ENCODE peak calls at places on chromosomes 16 and 17, in five cellular contexts. One of them, this sample, is unnamed. For H3K27me3, the result is how much of the 10 kb centered on the place peaks cover.

GRCh38 chr17:58470356-58470755 is 17.9 kb downstream of the HSF5 start:
- DNase-seq in H1: no peak
- DNase-seq in K562: no peak
- DNase-seq in HepG2: no peak
- DNase-seq in GM12878: no peak
- DNase-seq in this sample: no peak

GRCh38 chr17:62920300-62920699 is 45.7 kb upstream of the TANC2 start:
- DNase-seq in H1: no peak
- DNase-seq in K562: no peak
- DNase-seq in HepG2: no peak
- DNase-seq in GM12878: no peak
- DNase-seq in this sample: no peak

GRCh38 chr17:75896360-75897075 is at the start of gene TRIM65:
- DNase-seq in H1: no peak
- DNase-seq in K562: peak
- DNase-seq in HepG2: peak
- DNase-seq in GM12878: no peak
- DNase-seq in this sample: no peak

GRCh38 chr16:2675021-2675420 is 7.3 kb upstream of the KCTD5 start:
- DNase-seq in H1: no peak
- DNase-seq in K562: no peak
- DNase-seq in HepG2: no peak
- DNase-seq in GM12878: no peak
- DNase-seq in this sample: no peak

GRCh38 chr17:15287533-15288267 is 22.6 kb upstream of the PMP22 start:
- DNase-seq in H1: no peak
- DNase-seq in K562: no peak
- DNase-seq in HepG2: no peak
- DNase-seq in GM12878: no peak
- DNase-seq in this sample: no peak

GRCh38 chr16:84985079-84986065 is 26.0 kb downstream of the ZDHHC7 start:
- DNase-seq in H1: no peak
- DNase-seq in K562: no peak
- DNase-seq in HepG2: no peak
- DNase-seq in GM12878: no peak
- DNase-seq in this sample: no peak

GRCh38 chr16:62194828-62195227 is 158.6 kb upstream of the CDH8 start:
- DNase-seq in H1: no peak
- DNase-seq in K562: no peak
- DNase-seq in HepG2: no peak
- DNase-seq in GM12878: no peak
- DNase-seq in this sample: no peak

GRCh38 chr16:10597184-10597583 is 16.8 kb upstream of the EMP2 start:
- DNase-seq in H1: no peak
- DNase-seq in K562: no peak
- DNase-seq in HepG2: no peak
- DNase-seq in GM12878: no peak
- DNase-seq in this sample: no peak

GRCh38 chr17:57927048-57927723 is 28.0 kb downstream of the CUEDC1 start:
- DNase-seq in H1: no peak
- DNase-seq in K562: no peak
- DNase-seq in HepG2: no peak
- DNase-seq in GM12878: no peak
- DNase-seq in this sample: no peak

DNA sequence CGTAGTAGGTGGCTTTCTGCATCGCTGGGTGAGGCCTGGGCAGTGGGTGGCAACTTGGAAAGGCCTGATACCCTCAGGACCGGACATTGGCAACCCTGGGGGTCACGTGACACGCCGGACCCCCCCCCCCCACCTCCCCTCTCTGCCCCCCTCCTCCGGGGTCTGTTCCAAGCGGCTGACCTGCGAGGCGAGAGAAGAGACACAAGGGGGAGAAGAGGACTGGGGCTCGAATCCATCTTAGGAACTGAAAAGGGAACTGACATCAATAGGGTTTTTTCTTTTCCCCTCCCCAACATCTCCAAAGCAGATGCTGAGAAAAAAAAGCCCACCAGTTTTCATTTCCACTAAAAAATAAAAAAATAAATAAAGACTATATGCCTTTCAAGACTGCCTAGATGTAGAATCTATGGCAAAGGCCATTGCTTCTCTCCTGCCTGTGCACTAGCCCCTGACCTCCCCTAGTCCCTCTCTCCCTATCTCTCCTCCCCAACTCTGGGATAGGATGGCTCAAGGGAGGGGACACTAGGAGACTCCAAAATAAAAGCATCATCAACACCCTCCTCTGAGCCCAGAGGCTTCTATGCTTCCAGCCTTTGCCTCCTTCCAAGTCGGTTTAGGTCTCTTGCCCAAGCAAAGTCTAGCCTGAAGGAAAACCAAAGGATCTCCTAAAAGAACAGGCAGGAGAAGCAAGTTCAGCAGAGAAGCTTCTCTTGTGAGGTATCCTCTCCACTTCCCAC is 7.7 kb upstream of the HOXB2 start:
- DNase-seq in H1: no peak
- DNase-seq in K562: no peak
- DNase-seq in HepG2: no peak
- DNase-seq in GM12878: no peak
- DNase-seq in this sample: no peak
- H3K27me3 ChIP-seq in H1: half or more
- H3K27me3 ChIP-seq in K562: under half
- H3K27me3 ChIP-seq in HepG2: under half
- H3K27me3 ChIP-seq in GM12878: under half
- H3K27me3 ChIP-seq in this sample: under half

DNA sequence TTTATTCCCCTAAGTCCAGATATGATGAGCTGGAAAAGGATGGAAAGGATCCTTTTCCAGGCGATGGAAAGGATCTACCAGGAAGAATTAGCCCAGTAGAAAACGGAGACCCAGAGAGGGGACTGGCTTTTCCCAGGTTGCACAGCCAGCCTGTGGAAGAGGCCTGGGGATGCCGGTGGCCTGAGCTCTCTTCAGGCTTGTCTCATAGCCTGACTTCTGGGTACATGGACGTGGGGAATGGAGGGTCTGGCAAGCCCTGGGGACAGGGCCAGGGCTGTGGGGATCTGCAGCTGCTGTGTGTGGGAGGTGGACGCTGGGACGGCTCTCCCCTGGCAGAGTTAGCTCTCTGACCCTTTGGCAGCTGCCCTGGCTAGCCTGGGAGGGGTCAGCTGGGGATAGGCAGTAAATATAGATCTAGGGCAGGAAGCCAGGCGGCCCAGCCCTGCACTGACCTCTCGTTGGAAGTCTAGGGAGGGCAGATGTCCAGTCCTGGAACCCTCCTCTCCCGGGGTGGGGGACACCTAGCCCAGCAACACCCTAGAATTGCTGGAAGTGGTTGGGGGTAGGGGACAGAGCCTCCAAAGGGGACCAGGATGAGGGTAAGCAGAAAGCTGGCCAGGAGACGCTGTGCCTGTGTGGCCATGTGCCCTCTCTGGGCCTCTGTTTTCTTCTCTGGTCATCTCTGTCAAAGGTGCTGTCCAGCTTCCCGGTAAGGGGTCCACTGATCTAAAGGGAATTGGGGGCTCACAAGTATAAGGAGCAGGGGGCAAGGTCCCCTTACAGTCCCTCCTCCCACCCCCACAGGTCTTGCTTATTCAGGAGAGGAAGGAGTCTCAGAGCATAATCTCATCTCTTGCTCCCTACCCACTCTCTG is 20.4 kb downstream of the SLC4A1 start:
- DNase-seq in H1: no peak
- DNase-seq in K562: no peak
- DNase-seq in HepG2: no peak
- DNase-seq in GM12878: no peak
- DNase-seq in this sample: no peak
- TF ChIP-seq SRF in H1: no peak
- TF ChIP-seq SRF in K562: no peak
- TF ChIP-seq SRF in HepG2: no peak
- TF ChIP-seq SRF in GM12878: no peak
- TF ChIP-seq SRF in this sample: no peak

DNA sequence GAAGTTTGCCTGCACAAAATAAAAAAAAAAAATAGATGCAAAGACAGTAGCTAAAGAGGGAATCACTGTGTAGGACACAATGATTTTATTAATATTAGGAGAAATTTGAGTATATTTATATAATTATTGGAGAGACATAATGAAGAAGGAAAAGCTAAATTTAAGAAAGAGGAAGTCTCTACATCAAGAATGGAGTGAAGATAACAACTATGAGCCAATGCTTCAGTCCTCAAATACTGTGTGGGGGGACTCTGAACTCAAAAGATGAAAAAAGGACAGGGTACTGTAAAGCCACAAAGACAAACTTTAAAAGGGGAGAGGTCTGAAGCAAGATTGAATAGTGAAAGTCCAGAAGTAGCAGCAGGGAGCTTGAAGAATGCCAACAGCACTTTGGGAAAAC is 44.7 kb downstream of the SKAP1 start:
- DNase-seq in H1: no peak
- DNase-seq in K562: no peak
- DNase-seq in HepG2: no peak
- DNase-seq in GM12878: no peak
- DNase-seq in this sample: no peak
- H3K27me3 ChIP-seq in H1: under half
- H3K27me3 ChIP-seq in K562: under half
- H3K27me3 ChIP-seq in HepG2: under half
- H3K27me3 ChIP-seq in GM12878: under half
- H3K27me3 ChIP-seq in this sample: under half

DNA sequence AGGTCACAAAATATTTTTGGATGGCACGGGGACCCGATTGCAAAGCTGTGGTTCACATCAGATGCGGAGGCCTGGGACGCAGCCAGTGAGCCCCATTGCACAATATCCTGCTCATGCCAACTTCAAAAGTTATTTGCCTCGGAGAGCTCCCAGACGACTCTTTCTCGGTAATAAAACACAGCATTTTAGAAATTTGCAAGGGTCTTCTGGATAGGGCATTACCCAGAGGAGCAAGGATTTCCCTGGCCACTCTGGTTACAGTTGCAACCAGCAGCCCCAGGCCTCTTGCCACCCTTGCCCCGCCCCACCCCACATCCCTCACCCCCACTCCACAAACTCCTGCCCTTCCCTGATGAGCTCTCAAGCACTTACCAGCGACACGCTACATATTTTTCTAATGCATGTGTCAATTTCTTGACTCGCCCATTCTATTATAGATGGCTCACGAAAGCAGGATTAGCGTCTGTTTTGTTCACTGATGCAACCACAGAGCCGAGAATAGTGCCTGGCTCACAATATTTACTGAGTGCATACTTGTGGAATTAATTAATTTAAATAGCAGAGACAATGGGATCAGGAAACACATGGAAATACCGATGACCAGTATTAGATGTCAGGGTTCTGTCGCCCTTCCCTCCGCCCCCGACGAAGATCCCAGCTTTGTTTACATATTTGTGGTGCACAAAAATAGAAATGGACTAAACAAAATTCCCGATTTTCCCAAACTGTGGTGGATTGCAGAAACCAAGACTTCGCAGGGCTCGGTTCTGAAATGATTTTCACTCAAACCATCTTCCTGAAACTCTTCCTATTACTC is 62.4 kb downstream of the ADCY9 start:
- DNase-seq in H1: no peak
- DNase-seq in K562: no peak
- DNase-seq in HepG2: no peak
- DNase-seq in GM12878: no peak
- DNase-seq in this sample: peak
- TF ChIP-seq SRF in H1: no peak
- TF ChIP-seq SRF in K562: no peak
- TF ChIP-seq SRF in HepG2: no peak
- TF ChIP-seq SRF in GM12878: no peak
- TF ChIP-seq SRF in this sample: no peak

GRCh38 chr16:1126044-1126443 is 26.9 kb upstream of the CACNA1H start:
- DNase-seq in H1: no peak
- DNase-seq in K562: no peak
- DNase-seq in HepG2: no peak
- DNase-seq in GM12878: no peak
- DNase-seq in this sample: no peak

GRCh38 chr16:1123525-1124230 is 27.6 kb upstream of the C1QTNF8 start:
- DNase-seq in H1: no peak
- DNase-seq in K562: no peak
- DNase-seq in HepG2: no peak
- DNase-seq in GM12878: no peak
- DNase-seq in this sample: no peak

GRCh38 chr16:1124795-1125194 is 28.1 kb upstream of the CACNA1H start:
- DNase-seq in H1: no peak
- DNase-seq in K562: no peak
- DNase-seq in HepG2: no peak
- DNase-seq in GM12878: no peak
- DNase-seq in this sample: no peak

GRCh38 chr16:1125471-1125870 is 27.4 kb upstream of the CACNA1H start:
- DNase-seq in H1: no peak
- DNase-seq in K562: peak
- DNase-seq in HepG2: no peak
- DNase-seq in GM12878: no peak
- DNase-seq in this sample: peak

GRCh38 chr16:1124291-1124690 is 28.2 kb upstream of the C1QTNF8 start:
- DNase-seq in H1: no peak
- DNase-seq in K562: no peak
- DNase-seq in HepG2: no peak
- DNase-seq in GM12878: no peak
- DNase-seq in this sample: no peak
- H3K27me3 ChIP-seq in H1: under half
- H3K27me3 ChIP-seq in K562: under half
- H3K27me3 ChIP-seq in HepG2: under half
- H3K27me3 ChIP-seq in GM12878: under half
- H3K27me3 ChIP-seq in this sample: under half

DNA sequence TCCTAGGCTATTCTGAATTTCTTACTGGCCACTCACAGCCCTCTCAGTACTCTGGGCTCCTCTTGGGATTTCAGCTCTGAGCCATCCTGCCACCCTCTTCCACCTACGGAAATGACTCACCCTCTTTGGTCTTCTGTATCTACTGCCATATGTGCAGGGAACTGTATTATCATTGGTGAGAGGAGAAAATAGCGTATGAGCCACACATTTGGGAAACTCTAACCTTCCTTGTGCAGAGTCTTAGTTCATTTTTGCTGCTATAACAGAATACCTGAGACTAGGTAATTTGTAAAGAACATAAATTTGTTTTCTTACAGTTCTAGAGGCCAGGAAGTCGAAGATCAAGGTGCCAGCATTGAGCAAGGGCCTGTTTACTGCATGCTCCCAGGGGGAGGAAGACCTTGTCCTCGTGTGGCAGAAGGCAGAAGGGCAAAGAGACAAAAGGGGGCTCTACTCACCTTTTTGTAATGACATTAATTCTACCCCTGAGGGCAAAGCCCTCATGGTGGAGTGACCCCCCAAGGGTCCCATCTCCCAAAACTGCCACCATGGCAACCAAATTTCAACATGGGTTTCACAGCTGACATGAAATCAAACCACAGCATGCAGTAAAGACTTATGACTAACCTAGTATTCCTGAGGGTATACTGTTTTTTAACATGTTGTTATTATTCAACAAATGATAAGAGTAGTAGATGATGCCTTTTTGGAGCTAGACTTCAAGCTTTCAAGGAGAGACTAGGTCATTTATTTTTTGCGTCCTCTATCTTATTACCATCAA is 191.8 kb downstream of the PRKCA start:
- DNase-seq in H1: no peak
- DNase-seq in K562: peak
- DNase-seq in HepG2: no peak
- DNase-seq in GM12878: no peak
- DNase-seq in this sample: peak
- TF ChIP-seq SRF in H1: no peak
- TF ChIP-seq SRF in K562: no peak
- TF ChIP-seq SRF in HepG2: no peak
- TF ChIP-seq SRF in GM12878: no peak
- TF ChIP-seq SRF in this sample: peak

GRCh38 chr17:45823598-45823997 is 21.1 kb upstream of the SPPL2C start:
- DNase-seq in H1: no peak
- DNase-seq in K562: no peak
- DNase-seq in HepG2: no peak
- DNase-seq in GM12878: no peak
- DNase-seq in this sample: no peak
- H3K27me3 ChIP-seq in H1: under half
- H3K27me3 ChIP-seq in K562: half or more
- H3K27me3 ChIP-seq in HepG2: under half
- H3K27me3 ChIP-seq in GM12878: under half
- H3K27me3 ChIP-seq in this sample: under half

This sample was measured in HCT116.